ENCODE peak calls at places on chromosomes 13 and 19, in nine cellular contexts. O is GM10248; D is hepatic stellate cell; A is stimulated activated CD4-positive, alpha-beta T cell treated with anti-CD3 and anti-CD28 coated beads, Interleukin-12 subunit alpha, Interleukin-12 subunit beta, amount 100 ng/mL, for 48 hours; S is Panc1; L is activated CD4-positive, alpha-beta T cell treated with anti-CD3 and anti-CD28 coated beads for 36 hours; T is KG1; P is T-cell; K is breast epithelium. C is an unnamed sample.

GRCh38 chr19:54014920-54015560 is 23.6 kb downstream of the CACNG6 start:
- DNase-seq in T (no peak), D (no peak), A (no peak), L (no peak), P (no peak), S (no peak), O (no peak), K (no peak), C (no peak)

GRCh38 chr19:49118565-49119410 is at the start of gene C19orf73:
- DNase-seq in P (peak; percentile 94), A (peak; percentile 94), K (peak; percentile 97), L (peak; percentile 98), O (peak; percentile 99), S (peak; percentile 50), D (peak; percentile 99), T (peak; percentile 91), C (peak; percentile 99)

GRCh38 chr19:5851302-5851701 is at the start of gene FUT3:
- DNase-seq in S (no peak), D (no peak), A (no peak), P (no peak), T (no peak), L (no peak), K (no peak), O (no peak), C (no peak)

GRCh38 chr13:111973186-111974064 is 93.5 kb upstream of the SOX1 start:
- DNase-seq in O (no peak), A (no peak), K (no peak), D (no peak), L (no peak), S (no peak), P (no peak), T (no peak), C (no peak)

GRCh38 chr13:46858163-46858562 is 38.7 kb downstream of the HTR2A start:
- DNase-seq in O (no peak), K (no peak), L (no peak), A (no peak), T (no peak), S (no peak), P (no peak), D (no peak), C (no peak)

GRCh38 chr13:98761126-98761978 is 8.9 kb upstream of the SLC15A1 start:
- DNase-seq in S (no peak), L (no peak), P (no peak), A (no peak), T (no peak), D (peak; percentile 55), K (no peak), O (peak; percentile 49), C (no peak)

GRCh38 chr13:23159205-23159586 is 21.6 kb upstream of the SGCG start:
- DNase-seq in S (no peak), P (no peak), D (peak; percentile 21), T (peak; percentile 22), L (peak; percentile 56), K (no peak), A (peak; percentile 14), O (peak; percentile 41), C (no peak)

GRCh38 chr13:97459215-97459772 is 25.3 kb downstream of the RAP2A start:
- DNase-seq in S (no peak), T (no peak), A (no peak), L (no peak), O (no peak), P (no peak), D (no peak), K (no peak), C (no peak)

GRCh38 chr19:18795540-18795939 is 4.4 kb upstream of the COMP start:
- DNase-seq in D (no peak), P (no peak), L (no peak), O (no peak), A (no peak), K (no peak), T (no peak), S (no peak), C (no peak)

GRCh38 chr19:42563352-42564210 is 31.1 kb downstream of the CEACAM8 start:
- DNase-seq in A (no peak), L (peak; percentile 27), D (peak; percentile 60), T (no peak), O (peak; percentile 68), S (peak; percentile 22), K (no peak), P (no peak), C (peak; percentile 76)

GRCh38 chr19:1361601-1362384 is 21.9 kb upstream of the NDUFS7 start:
- DNase-seq in D (peak; percentile 73), P (no peak), L (no peak), S (no peak), T (no peak), O (no peak), K (no peak), A (no peak), C (no peak)

GRCh38 chr13:26784704-26785639 is 24.4 kb upstream of the GPR12 start:
- DNase-seq in K (no peak), O (no peak), L (peak; percentile 21), A (no peak), S (no peak), T (peak; percentile 9), P (peak; percentile 16), D (no peak), C (peak; percentile 92)

GRCh38 chr13:70964124-70964523 is 855.9 kb upstream of the KLHL1 start:
- DNase-seq in O (no peak), T (no peak), A (no peak), S (no peak), D (no peak), P (no peak), K (no peak), L (no peak), C (peak; percentile 44)

GRCh38 chr19:13152356-13152853 is 2.2 kb downstream of the IER2 start:
- DNase-seq in S (no peak), A (no peak), L (no peak), K (no peak), T (peak; percentile 72), D (no peak), O (no peak), P (no peak), C (no peak)

GRCh38 chr19:4870025-4870700 is 2.7 kb upstream of the PLIN3 start:
- DNase-seq in A (no peak), L (peak; percentile 59), T (no peak), S (peak; percentile 92), D (peak; percentile 91), O (no peak), P (no peak), K (no peak), C (peak; percentile 49)

GRCh38 chr13:25225970-25226369 is 53.9 kb upstream of the AMER2 start:
- DNase-seq in O (no peak), A (no peak), K (no peak), T (no peak), P (no peak), L (no peak), S (no peak), D (no peak), C (no peak)

GRCh38 chr13:105395041-105395440 is 1140.4 kb downstream of the EFNB2 start:
- DNase-seq in O (no peak), K (no peak), T (no peak), L (no peak), D (no peak), A (no peak), S (no peak), P (no peak), C (no peak)

GRCh38 chr19:928471-929259 is 2.8 kb downstream of the ARID3A start:
- DNase-seq in S (no peak), L (no peak), P (no peak), O (no peak), T (no peak), D (peak; percentile 51), A (no peak), K (no peak), C (no peak)

GRCh38 chr19:45177817-45178261 is at the start of gene TRAPPC6A:
- DNase-seq in P (no peak), S (no peak), K (no peak), A (no peak), D (peak; percentile 70), T (no peak), L (no peak), O (no peak), C (no peak)

GRCh38 chr13:27112006-27112405 is 59.6 kb downstream of the USP12 start:
- DNase-seq in O (no peak), D (no peak), A (no peak), T (no peak), L (no peak), S (no peak), P (no peak), K (no peak), C (no peak)

GRCh38 chr13:102977471-102977870 is 88.7 kb downstream of the SLC10A2 start:
- DNase-seq in S (no peak), L (no peak), A (no peak), T (no peak), O (no peak), D (no peak), P (no peak), K (no peak), C (no peak)

GRCh38 chr13:60164490-60164889 is 762 bp upstream of the DIAPH3 start:
- DNase-seq in O (no peak), L (no peak), D (no peak), T (no peak), A (no peak), P (no peak), S (no peak), K (no peak), C (no peak)

GRCh38 chr19:41221514-41222205 is 2.6 kb downstream of the AXL start:
- DNase-seq in P (no peak), T (no peak), K (no peak), O (no peak), D (no peak), A (no peak), S (no peak), L (no peak), C (no peak)

GRCh38 chr13:74210693-74211393 is 76.6 kb upstream of the KLF12 start:
- DNase-seq in S (no peak), K (no peak), D (peak; percentile 64), O (no peak), P (no peak), L (no peak), T (no peak), A (no peak), C (no peak)

GRCh38 chr13:82713681-82714405 is 1168.4 kb downstream of the SLITRK1 start:
- DNase-seq in P (no peak), T (no peak), O (no peak), L (no peak), D (no peak), A (no peak), K (no peak), S (no peak), C (no peak)

GRCh38 chr19:29831686-29832085 is 19.9 kb downstream of the CCNE1 start:
- DNase-seq in D (no peak), P (no peak), O (no peak), L (no peak), T (no peak), K (no peak), S (no peak), A (no peak), C (no peak)

GRCh38 chr13:42707596-42707995 is 73.8 kb upstream of the FAM216B start:
- DNase-seq in K (no peak), T (no peak), D (no peak), S (no peak), A (no peak), L (no peak), O (no peak), P (no peak), C (no peak)

GRCh38 chr13:49021953-49022352 is 46.2 kb downstream of the FNDC3A start:
- DNase-seq in D (no peak), P (no peak), A (no peak), T (no peak), L (no peak), S (no peak), K (no peak), O (no peak), C (peak; percentile 34)

GRCh38 chr13:21670006-21670882 is 629 bp upstream of the FGF9 start:
- DNase-seq in S (no peak), T (peak; percentile 69), A (peak; percentile 37), L (peak; percentile 73), D (peak; percentile 47), K (no peak), P (peak; percentile 42), O (peak; percentile 73), C (peak; percentile 91)

GRCh38 chr19:14322889-14323463 is 58.3 kb upstream of the ADGRE5 start:
- DNase-seq in P (no peak), L (no peak), O (no peak), D (no peak), T (no peak), A (no peak), S (no peak), K (no peak), C (no peak)

GRCh38 chr19:13033819-13034611 is 38.7 kb downstream of the NFIX start:
- DNase-seq in K (peak; percentile 83), O (peak; percentile 79), T (no peak), L (peak; percentile 74), D (peak; percentile 74), P (peak; percentile 39), S (no peak), A (peak; percentile 33), C (peak; percentile 77)